ENCODE peak calls at places on chromosomes 2 and 18, in six cellular contexts. X, J, Z, W, E and F are unnamed samples.

GRCh38 chr18:12327510-12328178 is 19.6 kb downstream of the TUBB6 start:
- DNase-seq in X (peak), J (peak), Z (peak), W (peak), E (peak), F (peak)

GRCh38 chr2:26558271-26559043 is 80.5 kb upstream of the OTOF start:
- DNase-seq in X (no peak), J (no peak), Z (no peak), W (peak), E (no peak), F (no peak)

GRCh38 chr2:152335851-152336102 is 803 bp downstream of the FMNL2 start:
- DNase-seq in X (no peak), J (no peak), Z (no peak), W (no peak), E (no peak), F (no peak)

GRCh38 chr2:160918909-160919503 is 241.2 kb upstream of the TANK start:
- DNase-seq in X (peak), J (peak), Z (peak), W (peak), E (peak), F (no peak)

GRCh38 chr2:136116813-136117390 is 1.0 kb downstream of the CXCR4 start:
- DNase-seq in X (peak), J (peak), Z (peak), W (peak), E (no peak), F (no peak)

GRCh38 chr2:235536711-235537110 is 42.9 kb downstream of the AGAP1 start:
- DNase-seq in X (no peak), J (no peak), Z (no peak), W (no peak), E (no peak), F (no peak)

GRCh38 chr2:240662681-240663080 is 20.0 kb downstream of the AQP12B start:
- DNase-seq in X (no peak), J (no peak), Z (no peak), W (no peak), E (no peak), F (no peak)

GRCh38 chr2:56380861-56381260 is 197.1 kb downstream of the CCDC85A start:
- DNase-seq in X (no peak), J (no peak), Z (no peak), W (no peak), E (no peak), F (no peak)

GRCh38 chr2:182763311-182763912 is 47.4 kb downstream of the DNAJC10 start:
- DNase-seq in X (no peak), J (peak), Z (peak), W (peak), E (peak), F (no peak)

GRCh38 chr2:71945133-71945959 is 202.3 kb downstream of the CYP26B1 start:
- DNase-seq in X (no peak), J (no peak), Z (no peak), W (no peak), E (no peak), F (peak)

GRCh38 chr2:235868224-235868623 is 300.0 kb downstream of the GBX2 start:
- DNase-seq in X (no peak), J (no peak), Z (no peak), W (peak), E (no peak), F (no peak)

GRCh38 chr2:20599001-20599600 is 51.8 kb downstream of the HS1BP3 start:
- DNase-seq in X (no peak), J (no peak), Z (no peak), W (no peak), E (no peak), F (no peak)

GRCh38 chr2:125581561-125581960 is 1074.4 kb upstream of the GYPC start:
- DNase-seq in X (no peak), J (no peak), Z (no peak), W (peak), E (no peak), F (no peak)

GRCh38 chr2:112836695-112837117 is at the start of gene IL1B:
- DNase-seq in X (no peak), J (peak), Z (no peak), W (no peak), E (no peak), F (no peak)

GRCh38 chr2:58959996-58960395 is 718.9 kb upstream of the FANCL start:
- DNase-seq in X (no peak), J (no peak), Z (no peak), W (no peak), E (no peak), F (no peak)

GRCh38 chr2:107809835-107810234 is 16.9 kb upstream of the RGPD4 start:
- DNase-seq in X (no peak), J (no peak), Z (no peak), W (no peak), E (no peak), F (no peak)

GRCh38 chr2:203782262-203782976 is 76.0 kb downstream of the CD28 start:
- DNase-seq in X (no peak), J (peak), Z (peak), W (peak), E (peak), F (no peak)

GRCh38 chr2:78070693-78071092 is 548.5 kb upstream of the LRRTM4 start:
- DNase-seq in X (no peak), J (no peak), Z (no peak), W (no peak), E (no peak), F (no peak)

GRCh38 chr2:1245193-1245592 is 168.1 kb upstream of the TPO start:
- DNase-seq in X (no peak), J (no peak), Z (no peak), W (no peak), E (no peak), F (no peak)

GRCh38 chr2:1251520-1251919 is 161.7 kb upstream of the TPO start:
- DNase-seq in X (no peak), J (no peak), Z (no peak), W (no peak), E (no peak), F (no peak)

GRCh38 chr2:1249897-1250687 is 163.2 kb upstream of the TPO start:
- DNase-seq in X (no peak), J (peak), Z (no peak), W (no peak), E (no peak), F (no peak)

GRCh38 chr2:1248187-1248586 is 165.1 kb upstream of the TPO start:
- DNase-seq in X (no peak), J (no peak), Z (no peak), W (no peak), E (no peak), F (no peak)

DNA sequence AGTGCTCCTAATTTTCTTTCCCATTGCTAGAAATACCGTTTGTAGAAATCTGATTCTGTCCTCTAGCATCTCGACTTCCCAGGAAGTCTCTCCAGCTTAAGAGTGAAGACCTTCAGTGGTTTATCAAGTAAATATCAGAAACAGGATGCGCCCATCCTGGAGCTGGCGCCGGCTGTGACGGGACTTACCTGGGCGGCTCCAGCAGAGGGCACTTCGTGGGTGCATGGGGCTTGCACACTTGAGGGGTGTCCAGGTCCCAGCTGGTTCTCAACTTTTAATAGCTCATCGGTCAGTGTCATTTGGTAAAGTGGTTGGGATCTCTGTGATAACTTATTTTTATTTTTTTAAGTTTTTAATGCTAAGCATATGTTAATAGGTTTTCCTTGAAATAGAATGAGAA is 167.0 kb upstream of the TPO start:
- DNase-seq in X (no peak), J (no peak), Z (no peak), W (no peak), E (no peak), F (no peak)
- TF ChIP-seq CTCF in X (no peak), J (no peak), Z (no peak), W (peak), E (no peak), F (no peak)

GRCh38 chr2:238524584-238524983 is 97.9 kb downstream of the ASB1 start:
- DNase-seq in X (no peak), J (no peak), Z (no peak), W (no peak), E (no peak), F (no peak)

GRCh38 chr2:238527565-238527964 is 100.8 kb downstream of the ASB1 start:
- DNase-seq in X (no peak), J (no peak), Z (no peak), W (peak), E (no peak), F (no peak)

GRCh38 chr2:238525990-238526389 is 99.3 kb downstream of the ASB1 start:
- DNase-seq in X (no peak), J (no peak), Z (no peak), W (peak), E (no peak), F (no peak)

GRCh38 chr2:238523158-238524110 is 96.7 kb downstream of the ASB1 start:
- DNase-seq in X (no peak), J (no peak), Z (peak), W (peak), E (no peak), F (no peak)

DNA sequence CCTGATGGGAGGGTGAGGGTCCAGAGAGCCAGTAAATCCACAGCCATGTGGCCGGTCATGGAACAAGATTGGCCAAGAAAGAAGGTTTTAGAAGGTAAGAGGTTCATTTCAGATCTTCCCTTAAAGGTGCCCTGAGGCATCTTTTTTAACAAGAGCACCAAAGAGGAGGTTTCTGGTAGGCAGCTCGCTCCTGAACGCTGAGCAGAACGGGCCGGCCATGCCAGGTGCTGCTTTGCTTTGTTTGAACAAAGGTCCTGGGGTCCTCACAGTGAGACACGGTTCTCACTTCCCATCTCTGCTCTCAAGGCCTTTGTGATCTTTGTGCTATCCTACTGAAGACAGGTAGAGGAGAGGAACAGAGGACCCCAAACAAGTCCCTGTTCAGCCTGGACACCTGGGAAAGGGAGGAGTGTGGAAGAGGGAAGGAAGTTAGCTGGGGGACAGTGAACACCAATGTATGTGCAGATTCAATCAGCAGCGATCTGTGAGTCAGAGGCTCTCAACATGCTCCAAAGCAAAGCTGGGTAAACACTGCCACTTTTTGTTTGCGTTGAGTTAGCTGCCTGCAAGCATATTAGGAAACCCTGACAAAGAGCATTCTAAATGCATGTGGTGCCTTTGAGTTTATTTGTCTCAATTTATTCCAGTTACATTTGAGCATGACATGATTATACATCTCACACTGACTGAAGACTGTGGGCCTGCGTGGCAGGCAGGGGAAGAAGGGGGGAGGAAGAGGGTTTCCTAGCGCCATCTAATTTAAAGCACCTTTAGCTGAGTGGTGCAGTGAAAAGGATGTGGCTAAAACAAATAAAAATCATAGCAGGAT is 102.4 kb downstream of the ASB1 start:
- DNase-seq in X (no peak), J (no peak), Z (no peak), W (no peak), E (peak), F (no peak)
- TF ChIP-seq CTCF in X (no peak), J (no peak), Z (no peak), W (no peak), E (no peak), F (no peak)

DNA sequence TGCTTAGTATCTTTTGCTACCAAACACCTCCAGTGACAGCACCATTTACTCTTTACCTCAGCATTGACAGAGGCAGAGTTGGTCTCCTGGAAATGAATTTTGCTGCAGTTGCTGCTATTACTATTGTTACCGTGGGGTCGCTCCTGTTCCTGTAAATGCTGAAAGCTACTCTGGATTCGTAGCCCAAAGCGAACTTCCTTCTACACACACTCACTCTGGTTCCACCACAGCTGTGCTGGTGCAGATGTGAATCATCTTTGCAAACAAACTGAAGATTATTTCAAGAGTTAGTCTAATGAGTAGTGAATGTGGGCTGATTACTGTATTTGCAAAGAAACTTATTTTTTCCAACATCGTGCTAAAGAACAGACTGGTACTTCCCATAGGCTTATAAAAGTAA is 303.9 kb downstream of the LPIN1 start:
- DNase-seq in X (no peak), J (peak), Z (no peak), W (no peak), E (peak), F (no peak)
- TF ChIP-seq CTCF in X (no peak), J (no peak), Z (no peak), W (no peak), E (peak), F (no peak)

GRCh38 chr2:104944495-104944894 is 90.6 kb downstream of the POU3F3 start:
- DNase-seq in X (no peak), J (peak), Z (peak), W (peak), E (peak), F (no peak)
- TF ChIP-seq CTCF in X (no peak), J (peak), Z (peak), W (peak), E (peak), F (peak)

GRCh38 chr2:98608962-98609604 is 694 bp downstream of the UNC50 start:
- DNase-seq in X (no peak), J (no peak), Z (peak), W (peak), E (peak), F (no peak)
- TF ChIP-seq CTCF in X (no peak), J (no peak), Z (no peak), W (no peak), E (no peak), F (no peak)